ENCODE peak calls at places on chromosomes 6 and 20, in six cellular contexts. One of them, this sample, is unnamed.

GRCh38 chr20:62238569-62239277 is 402 bp downstream of the OSBPL2 start:
- DNase-seq in CD8-positive, alpha-beta T cell: no peak
- DNase-seq in stimulated activated CD8-positive, alpha-beta memory T cell treated with anti-CD3 and anti-CD28 coated beads, Interleukin-4, amount 100 ng/mL, for 4 hours: no peak
- DNase-seq in H4: no peak
- DNase-seq in mesendoderm: no peak
- DNase-seq in fibroblast of the conjunctiva: no peak
- DNase-seq in this sample: peak; percentile 53

GRCh38 chr6:65199683-65200082 is 507.3 kb downstream of the EYS start:
- DNase-seq in CD8-positive, alpha-beta T cell: no peak
- DNase-seq in stimulated activated CD8-positive, alpha-beta memory T cell treated with anti-CD3 and anti-CD28 coated beads, Interleukin-4, amount 100 ng/mL, for 4 hours: no peak
- DNase-seq in mesendoderm: no peak
- DNase-seq in H4: no peak
- DNase-seq in fibroblast of the conjunctiva: no peak
- DNase-seq in this sample: no peak

GRCh38 chr6:125659887-125660286 is 89.5 kb upstream of the HEY2 start:
- DNase-seq in H4: no peak
- DNase-seq in CD8-positive, alpha-beta T cell: no peak
- DNase-seq in fibroblast of the conjunctiva: no peak
- DNase-seq in mesendoderm: no peak
- DNase-seq in stimulated activated CD8-positive, alpha-beta memory T cell treated with anti-CD3 and anti-CD28 coated beads, Interleukin-4, amount 100 ng/mL, for 4 hours: no peak
- DNase-seq in this sample: no peak

GRCh38 chr6:85612690-85613474 is 19.2 kb upstream of the SNX14 start:
- DNase-seq in fibroblast of the conjunctiva: no peak
- DNase-seq in stimulated activated CD8-positive, alpha-beta memory T cell treated with anti-CD3 and anti-CD28 coated beads, Interleukin-4, amount 100 ng/mL, for 4 hours: no peak
- DNase-seq in CD8-positive, alpha-beta T cell: no peak
- DNase-seq in H4: no peak
- DNase-seq in mesendoderm: no peak
- DNase-seq in this sample: no peak

GRCh38 chr6:217048-217659 is 75.1 kb upstream of the DUSP22 start:
- DNase-seq in fibroblast of the conjunctiva: no peak
- DNase-seq in mesendoderm: peak; percentile 72
- DNase-seq in stimulated activated CD8-positive, alpha-beta memory T cell treated with anti-CD3 and anti-CD28 coated beads, Interleukin-4, amount 100 ng/mL, for 4 hours: no peak
- DNase-seq in H4: no peak
- DNase-seq in CD8-positive, alpha-beta T cell: peak; percentile 41
- DNase-seq in this sample: peak; percentile 42

GRCh38 chr6:34912715-34913464 is 23.8 kb downstream of the ANKS1A start:
- DNase-seq in fibroblast of the conjunctiva: no peak
- DNase-seq in H4: peak; percentile 84
- DNase-seq in CD8-positive, alpha-beta T cell: peak; percentile 25
- DNase-seq in mesendoderm: no peak
- DNase-seq in stimulated activated CD8-positive, alpha-beta memory T cell treated with anti-CD3 and anti-CD28 coated beads, Interleukin-4, amount 100 ng/mL, for 4 hours: no peak
- DNase-seq in this sample: no peak

GRCh38 chr6:35449287-35449881 is 2.8 kb upstream of the FANCE start:
- DNase-seq in fibroblast of the conjunctiva: no peak
- DNase-seq in CD8-positive, alpha-beta T cell: peak; percentile 31
- DNase-seq in stimulated activated CD8-positive, alpha-beta memory T cell treated with anti-CD3 and anti-CD28 coated beads, Interleukin-4, amount 100 ng/mL, for 4 hours: no peak
- DNase-seq in mesendoderm: peak; percentile 76
- DNase-seq in H4: peak; percentile 50
- DNase-seq in this sample: peak; percentile 84

GRCh38 chr6:7542065-7542877 is 800 bp downstream of the DSP start:
- DNase-seq in mesendoderm: peak; percentile 70
- DNase-seq in fibroblast of the conjunctiva: no peak
- DNase-seq in stimulated activated CD8-positive, alpha-beta memory T cell treated with anti-CD3 and anti-CD28 coated beads, Interleukin-4, amount 100 ng/mL, for 4 hours: no peak
- DNase-seq in H4: no peak
- DNase-seq in CD8-positive, alpha-beta T cell: no peak
- DNase-seq in this sample: peak; percentile 17

GRCh38 chr20:48211847-48212246 is 426.6 kb upstream of the SULF2 start:
- DNase-seq in mesendoderm: no peak
- DNase-seq in H4: no peak
- DNase-seq in stimulated activated CD8-positive, alpha-beta memory T cell treated with anti-CD3 and anti-CD28 coated beads, Interleukin-4, amount 100 ng/mL, for 4 hours: no peak
- DNase-seq in fibroblast of the conjunctiva: no peak
- DNase-seq in CD8-positive, alpha-beta T cell: no peak
- DNase-seq in this sample: no peak

This sample was measured in HuH-7.